ENCODE peak calls at places on chromosomes 16 and 17, in four cellular contexts. N, H, Z and P are unnamed samples.

GRCh38 chr17:32490101-32490482 is 3.3 kb downstream of the CDK5R1 start:
- DNase-seq in Z (no peak), N (no peak), H (no peak), P (peak)

GRCh38 chr17:62955841-62956352 is 10.1 kb upstream of the TANC2 start:
- DNase-seq in N (no peak), Z (no peak), H (no peak), P (no peak)

GRCh38 chr16:81237282-81237681 is 1.2 kb upstream of the BCO1 start:
- DNase-seq in H (no peak), N (no peak), Z (no peak), P (no peak)

GRCh38 chr16:87322833-87323726 is 5.9 kb upstream of the C16orf95 start:
- DNase-seq in H (no peak), Z (no peak), N (no peak), P (no peak)

GRCh38 chr17:10605221-10605783 is 51.8 kb downstream of the MYH3 start:
- DNase-seq in N (no peak), H (no peak), Z (no peak), P (no peak)

GRCh38 chr17:48522031-48522593 is 8.7 kb downstream of the HOXB1 start:
- DNase-seq in H (no peak), Z (no peak), N (no peak), P (no peak)

GRCh38 chr16:68041783-68042182 is 18.7 kb downstream of the DUS2 start:
- DNase-seq in Z (no peak), H (no peak), N (no peak), P (no peak)

GRCh38 chr16:57464523-57464922 is 2.0 kb downstream of the POLR2C start:
- DNase-seq in N (no peak), H (no peak), Z (no peak), P (no peak)

GRCh38 chr17:8122391-8122922 is 1.4 kb downstream of the HES7 start:
- DNase-seq in H (no peak), Z (no peak), N (peak), P (no peak)
- TF ChIP-seq TCF12 in H (no peak), Z (no peak), N (peak), P (no peak)

DNA sequence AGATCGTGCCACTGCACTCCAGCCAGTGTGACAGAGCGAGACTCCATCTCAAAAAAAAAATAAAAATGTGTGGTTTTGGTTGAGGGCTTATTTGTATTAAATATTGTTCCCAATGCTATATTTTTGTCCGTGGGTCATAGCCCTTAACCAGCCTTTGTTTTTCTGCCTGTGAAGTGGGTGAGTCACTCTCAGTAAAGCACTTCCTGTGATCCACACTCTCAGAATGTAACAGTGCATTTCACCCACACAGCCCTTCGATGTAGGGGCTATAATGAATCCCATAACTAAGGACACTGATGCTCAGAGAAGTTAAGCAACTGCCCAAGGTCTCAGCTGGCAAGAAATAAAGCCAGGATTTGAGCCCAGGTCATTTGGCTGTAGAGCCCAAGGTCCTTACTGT is 34.7 kb upstream of the POLR3E start:
- DNase-seq in N (no peak), Z (no peak), H (no peak), P (no peak)
- TF ChIP-seq TCF12 in N (no peak), Z (no peak), H (no peak), P (no peak)

GRCh38 chr17:27596106-27596505 is 34.9 kb upstream of the LGALS9 start:
- DNase-seq in H (no peak), N (no peak), Z (no peak), P (no peak)
- TF ChIP-seq TCF12 in H (no peak), N (no peak), Z (no peak), P (no peak)

DNA sequence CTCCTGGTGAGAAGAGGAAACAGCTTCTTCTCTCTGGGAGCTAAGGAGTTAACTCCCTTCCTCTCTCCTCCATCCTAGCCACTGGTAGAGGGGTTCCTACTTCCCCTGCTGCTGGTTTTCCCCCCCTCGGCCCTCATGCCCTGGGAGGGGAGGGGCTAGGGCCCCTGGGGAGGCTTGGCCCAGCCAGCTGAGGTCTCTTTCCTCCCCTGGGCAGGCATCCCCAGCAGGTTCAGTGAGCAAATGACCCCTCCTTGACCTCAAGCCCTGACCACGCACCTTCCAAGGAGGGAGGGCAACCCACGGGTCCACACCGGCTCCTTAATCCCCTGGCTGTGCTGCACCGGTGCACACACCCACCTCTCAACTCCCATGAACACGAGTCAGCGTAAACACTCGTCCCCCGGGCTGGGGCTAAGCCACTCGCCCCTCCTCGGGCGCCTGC is 33.9 kb downstream of the SRCIN1 start:
- DNase-seq in N (no peak), Z (no peak), H (no peak), P (peak)
- TF ChIP-seq TCF12 in N (no peak), Z (no peak), H (no peak), P (no peak)

DNA sequence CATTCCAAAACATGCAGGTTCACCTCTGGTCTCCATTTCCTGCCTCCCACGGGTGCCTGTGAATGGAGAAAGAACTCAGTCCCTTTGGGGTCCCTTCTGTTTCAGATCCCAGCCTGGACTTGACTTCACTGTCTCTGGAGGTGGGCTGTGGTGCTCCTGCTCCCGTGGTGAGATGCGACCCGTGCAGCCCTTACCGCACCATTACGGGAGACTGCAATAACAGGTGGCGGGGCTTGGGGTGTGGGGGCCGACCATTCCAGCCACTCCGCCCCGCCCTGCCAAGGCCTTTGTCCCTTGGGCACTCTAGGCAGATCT is 10.5 kb downstream of the LPO start:
- DNase-seq in N (no peak), Z (no peak), H (no peak), P (no peak)
- TF ChIP-seq TCF12 in N (no peak), Z (no peak), H (no peak), P (no peak)

GRCh38 chr16:84849751-84850150 is 30.0 kb downstream of the CRISPLD2 start:
- DNase-seq in N (no peak), Z (no peak), H (no peak), P (no peak)

GRCh38 chr16:84848991-84849634 is 29.3 kb downstream of the CRISPLD2 start:
- DNase-seq in Z (no peak), N (peak), H (no peak), P (no peak)

GRCh38 chr16:84845496-84846002 is 25.8 kb downstream of the CRISPLD2 start:
- DNase-seq in Z (no peak), H (no peak), N (no peak), P (peak)

GRCh38 chr16:84850714-84851113 is 30.9 kb downstream of the CRISPLD2 start:
- DNase-seq in N (no peak), Z (no peak), H (no peak), P (no peak)

GRCh38 chr16:84847554-84848415 is 28.0 kb downstream of the CRISPLD2 start:
- DNase-seq in N (no peak), Z (no peak), H (no peak), P (peak)
- TF ChIP-seq TCF12 in N (no peak), Z (no peak), H (no peak), P (no peak)

GRCh38 chr17:35969558-35970442 is 11.5 kb downstream of the CCL16 start:
- DNase-seq in Z (peak), H (peak), N (peak), P (peak)
- TF ChIP-seq TCF12 in Z (no peak), H (no peak), N (no peak), P (no peak)

GRCh38 chr17:28226563-28226962 is 92.4 kb upstream of the TMEM97 start:
- DNase-seq in H (no peak), N (no peak), Z (no peak), P (no peak)

GRCh38 chr17:28219771-28220170 is 99.2 kb upstream of the TMEM97 start:
- DNase-seq in H (no peak), Z (no peak), N (no peak), P (no peak)

GRCh38 chr17:28225872-28226271 is 93.1 kb upstream of the TMEM97 start:
- DNase-seq in H (no peak), Z (no peak), N (no peak), P (no peak)

GRCh38 chr17:28225271-28225670 is 93.7 kb upstream of the TMEM97 start:
- DNase-seq in Z (no peak), N (no peak), H (no peak), P (no peak)

DNA sequence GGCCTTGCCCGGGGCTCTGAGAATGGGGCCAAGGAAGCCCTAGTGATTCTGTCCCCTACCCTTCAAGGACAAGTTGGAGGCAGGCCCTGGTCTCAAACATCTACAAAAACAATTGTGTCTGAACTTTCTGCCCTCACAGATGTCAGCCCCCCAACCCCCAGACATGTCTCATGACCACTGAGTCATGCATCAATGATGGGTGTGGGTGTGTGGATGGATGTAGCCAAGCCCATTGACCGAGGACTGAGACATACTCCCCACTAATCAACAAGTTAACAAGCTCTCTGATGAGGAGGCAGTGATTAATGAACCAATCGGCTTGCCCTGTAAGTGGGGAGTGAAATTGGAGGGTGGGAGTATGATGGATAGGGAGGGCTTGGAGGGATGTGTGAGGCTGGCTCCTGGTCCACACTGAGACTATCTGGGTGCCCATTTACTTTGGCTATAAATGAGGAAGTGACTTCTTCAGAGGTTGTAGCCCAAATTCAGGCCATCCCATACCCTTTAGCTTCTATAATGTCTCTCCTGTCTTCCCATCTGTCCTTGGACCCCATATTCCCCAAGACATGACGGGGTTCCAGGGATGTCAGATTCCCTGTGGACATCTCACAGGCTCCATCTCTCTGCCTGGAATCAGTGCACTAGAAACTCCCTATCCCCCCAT is 97.1 kb upstream of the TMEM97 start:
- DNase-seq in N (no peak), Z (no peak), H (no peak), P (no peak)
- TF ChIP-seq TCF12 in N (no peak), Z (no peak), H (no peak), P (no peak)

GRCh38 chr17:54194268-54194667 is 371.5 kb downstream of the KIF2B start:
- DNase-seq in N (no peak), H (no peak), Z (no peak), P (no peak)
- TF ChIP-seq TCF12 in N (no peak), H (no peak), Z (no peak), P (no peak)